ENCODE peak calls at places on chromosomes 7 and 10, in eight cellular contexts. J is ovary, P is Peyer's patch, O is kidney, G is A549, Q is IMR-90, C is fibroblast of mammary gland, K is BJ. V is an unnamed sample.

GRCh38 chr10:14477408-14477710 is 146.6 kb upstream of the FRMD4A start:
- DNase-seq in J (no peak), P (no peak), O (no peak), G (no peak), Q (peak), C (peak), K (peak), V (no peak)

GRCh38 chr10:80429521-80429966 is 21.2 kb downstream of the PRXL2A start:
- DNase-seq in J (no peak), P (peak), O (peak), G (peak), Q (no peak), C (peak), K (no peak), V (no peak)

GRCh38 chr10:88382699-88383098 is 200.4 kb downstream of the RNLS start:
- DNase-seq in J (no peak), P (no peak), O (no peak), G (no peak), Q (no peak), C (no peak), K (no peak), V (no peak)

GRCh38 chr7:36487756-36488336 is 98.2 kb downstream of the ANLN start:
- DNase-seq in J (no peak), P (peak), O (no peak), G (peak), Q (peak), C (peak), K (no peak), V (peak)

GRCh38 chr10:24824536-24824935 is 100.8 kb upstream of the ARHGAP21 start:
- DNase-seq in J (no peak), P (no peak), O (no peak), G (no peak), Q (no peak), C (no peak), K (no peak), V (no peak)

GRCh38 chr10:117217196-117217761 is 20.0 kb downstream of the KCNK18 start:
- DNase-seq in J (no peak), P (no peak), O (no peak), G (peak), Q (no peak), C (no peak), K (no peak), V (no peak)

GRCh38 chr7:7969306-7970112 is 913 bp downstream of the GLCCI1 start:
- DNase-seq in J (peak), P (peak), O (peak), G (peak), Q (peak), C (no peak), K (no peak), V (no peak)

GRCh38 chr10:102644066-102644645 is at the start of gene TRIM8:
- DNase-seq in J (peak), P (peak), O (peak), G (peak), Q (no peak), C (peak), K (no peak), V (no peak)

GRCh38 chr7:104156842-104157277 is 51.0 kb downstream of the ORC5 start:
- DNase-seq in J (no peak), P (no peak), O (no peak), G (peak), Q (peak), C (peak), K (no peak), V (no peak)

GRCh38 chr10:59903871-59904270 is 2.5 kb downstream of the CCDC6 start:
- DNase-seq in J (no peak), P (no peak), O (no peak), G (no peak), Q (peak), C (peak), K (no peak), V (no peak)

DNA sequence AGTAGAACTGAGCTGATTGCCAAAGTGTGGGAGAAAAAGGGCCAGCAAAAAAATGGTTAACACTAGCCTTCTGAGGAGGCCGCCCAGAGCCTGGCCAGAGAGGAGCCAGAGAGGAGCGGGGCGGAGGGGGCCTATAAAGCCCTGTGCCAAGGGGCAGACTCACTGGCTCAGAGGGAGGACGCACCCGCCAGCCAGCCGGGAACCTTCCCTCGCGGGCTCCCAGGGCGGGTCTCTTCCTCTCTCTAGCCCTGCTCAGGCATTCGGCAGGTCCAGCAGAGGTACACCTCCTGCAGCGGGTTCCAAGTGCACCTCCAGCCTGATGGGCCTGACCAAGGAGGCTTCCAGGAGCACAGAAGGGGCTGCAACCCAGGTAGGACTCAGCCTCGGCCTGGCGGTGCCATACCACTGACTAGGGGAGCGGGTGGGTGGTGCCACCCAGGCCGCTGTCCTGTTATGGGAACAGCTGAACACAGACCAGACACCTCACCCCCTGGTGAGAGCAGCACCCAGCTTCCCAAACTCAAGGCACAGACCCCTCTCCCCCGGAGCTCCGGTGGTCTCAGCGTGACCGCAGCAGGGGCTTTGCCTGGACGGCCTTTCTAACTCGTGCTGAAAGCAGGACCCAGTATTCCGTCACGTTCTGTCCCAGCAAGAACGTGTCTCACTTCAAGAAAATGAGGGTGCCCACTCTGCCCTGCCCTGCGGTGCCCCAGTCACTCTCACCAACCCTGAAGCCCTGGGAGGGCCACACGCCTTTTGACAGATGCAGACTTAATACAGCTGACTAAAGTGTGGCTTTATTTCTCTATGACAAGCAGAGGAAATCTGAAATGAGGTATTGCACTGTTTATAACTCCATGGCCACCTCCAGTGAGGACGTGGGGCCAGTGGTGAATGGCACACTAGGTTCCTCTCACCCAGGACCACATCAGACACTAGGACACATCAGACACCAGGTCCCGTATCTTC is at the start of gene GPER1:
- DNase-seq in J (peak), P (peak), O (peak), G (no peak), Q (peak), C (no peak), K (no peak), V (peak)
- H3K4me3 ChIP-seq in J (peak), P (peak), O (peak), G (peak), Q (peak), C (peak), K (peak), V (peak)

GRCh38 chr7:133789951-133790350 is 337.2 kb upstream of the LRGUK start:
- DNase-seq in J (no peak), P (no peak), O (no peak), G (no peak), Q (peak), C (no peak), K (no peak), V (peak)
- TF ChIP-seq CTCF in J (no peak), P (no peak), O (no peak), G (no peak), Q (peak), C (no peak), K (no peak), V (no peak)

GRCh38 chr7:98354052-98354451 is 46.8 kb downstream of the BAIAP2L1 start:
- DNase-seq in J (no peak), P (no peak), O (no peak), G (peak), Q (no peak), C (no peak), K (no peak), V (no peak)
- H3K4me3 ChIP-seq in J (no peak), P (no peak), O (no peak), G (peak), Q (no peak), C (no peak), K (no peak), V (peak)

GRCh38 chr10:132180736-132181135 is 6.0 kb upstream of the DPYSL4 start:
- DNase-seq in J (no peak), P (no peak), O (no peak), G (no peak), Q (no peak), C (no peak), K (no peak), V (no peak)

GRCh38 chr10:132184816-132185593 is 1.7 kb upstream of the DPYSL4 start:
- DNase-seq in J (no peak), P (no peak), O (peak), G (no peak), Q (no peak), C (no peak), K (no peak), V (no peak)

GRCh38 chr10:132181691-132182425 is 4.9 kb upstream of the DPYSL4 start:
- DNase-seq in J (no peak), P (no peak), O (peak), G (no peak), Q (no peak), C (no peak), K (no peak), V (no peak)

GRCh38 chr10:132182591-132182990 is 4.2 kb upstream of the DPYSL4 start:
- DNase-seq in J (no peak), P (no peak), O (no peak), G (no peak), Q (no peak), C (no peak), K (no peak), V (no peak)

GRCh38 chr10:132183046-132183445 is 3.7 kb upstream of the DPYSL4 start:
- DNase-seq in J (no peak), P (no peak), O (no peak), G (no peak), Q (no peak), C (no peak), K (no peak), V (no peak)
- TF ChIP-seq CTCF in J (no peak), P (no peak), O (no peak), G (no peak), Q (no peak), C (no peak), K (no peak), V (no peak)

GRCh38 chr10:132699411-132700167 is 86.4 kb downstream of the NKX6-2 start:
- DNase-seq in J (peak), P (peak), O (peak), G (no peak), Q (no peak), C (no peak), K (no peak), V (no peak)
- H3K4me3 ChIP-seq in J (no peak), P (no peak), O (no peak), G (no peak), Q (no peak), C (no peak), K (no peak), V (no peak)

GRCh38 chr10:132939957-132940790 is 2.2 kb downstream of the CFAP46 start:
- DNase-seq in J (no peak), P (no peak), O (peak), G (peak), Q (peak), C (peak), K (no peak), V (no peak)
- TF ChIP-seq CTCF in J (no peak), P (peak), O (peak), G (peak), Q (peak), C (peak), K (peak), V (peak)

V was measured in LNCaP clone FGC.